ENCODE peak calls at places on chromosome 11, in six cellular contexts. F, Y, V, G, M and J are unnamed samples.

GRCh38 chr11:122852071-122852831 is 14.0 kb downstream of the CRTAM start:
- DNase-seq in F (peak), Y (no peak), V (no peak), G (no peak), M (no peak), J (no peak)

GRCh38 chr11:113667801-113668200 is 38.3 kb downstream of the TMPRSS5 start:
- DNase-seq in F (no peak), Y (no peak), V (no peak), G (no peak), M (no peak), J (no peak)

GRCh38 chr11:2399488-2400068 is 972 bp upstream of the TSSC4 start:
- DNase-seq in F (peak), Y (no peak), V (no peak), G (no peak), M (no peak), J (no peak)

GRCh38 chr11:31687256-31687655 is 123.9 kb downstream of the PAX6 start:
- DNase-seq in F (no peak), Y (no peak), V (no peak), G (no peak), M (no peak), J (no peak)

GRCh38 chr11:10622957-10623787 is 54.7 kb upstream of the LYVE1 start:
- DNase-seq in F (no peak), Y (no peak), V (no peak), G (no peak), M (no peak), J (no peak)

GRCh38 chr11:14386081-14386480 is 27.1 kb upstream of the RRAS2 start:
- DNase-seq in F (no peak), Y (no peak), V (no peak), G (no peak), M (no peak), J (no peak)

GRCh38 chr11:117999354-117999993 is 13.3 kb downstream of the IL10RA start:
- DNase-seq in F (no peak), Y (no peak), V (no peak), G (no peak), M (no peak), J (no peak)

GRCh38 chr11:119169272-119169719 is 771 bp downstream of the NLRX1 start:
- DNase-seq in F (peak), Y (no peak), V (peak), G (no peak), M (no peak), J (no peak)

GRCh38 chr11:134741453-134742227 is 329.6 kb upstream of the B3GAT1 start:
- DNase-seq in F (no peak), Y (no peak), V (no peak), G (no peak), M (no peak), J (no peak)

GRCh38 chr11:1531961-1532586 is 40.0 kb downstream of the DUSP8 start:
- DNase-seq in F (no peak), Y (no peak), V (peak), G (peak), M (no peak), J (no peak)

GRCh38 chr11:65891180-65892136 is 985 bp downstream of the CCDC85B start:
- DNase-seq in F (no peak), Y (no peak), V (peak), G (no peak), M (peak), J (no peak)

GRCh38 chr11:45100338-45100737 is 46.1 kb upstream of the PRDM11 start:
- DNase-seq in F (no peak), Y (no peak), V (no peak), G (no peak), M (no peak), J (no peak)

GRCh38 chr11:128734439-128735224 is 40.8 kb downstream of the FLI1 start:
- DNase-seq in F (no peak), Y (no peak), V (no peak), G (no peak), M (no peak), J (peak)

GRCh38 chr11:35151896-35152295 is 12.9 kb downstream of the CD44 start:
- DNase-seq in F (no peak), Y (no peak), V (no peak), G (no peak), M (no peak), J (no peak)

GRCh38 chr11:35146711-35147110 is 7.7 kb downstream of the CD44 start:
- DNase-seq in F (no peak), Y (no peak), V (no peak), G (no peak), M (no peak), J (no peak)